ENCODE peak calls at places on chromosomes 13 and 19, in eight cellular contexts. S is ELR; L is mucosa of descending colon; Q is activated T-cell treated with anti-CD3 and anti-CD28 coated beads, Interleukin-2, amount 50 U/mL, for 48 hours; Y is left colon; W is AG09309; T is choroid plexus epithelial cell; J is NCI-H2029 treated with DMSO at 0.1 percent for 48 hours. O is an unnamed sample.

GRCh38 chr19:6556480-6556879 is 25.7 kb downstream of the TNFSF9 start:
- DNase-seq in T (peak), S (peak), W (no peak), Y (no peak), J (no peak), L (no peak), Q (no peak), O (no peak)

GRCh38 chr19:3135961-3136683 is at the start of gene GNA15:
- DNase-seq in Y (peak), L (peak), Q (peak), J (no peak), T (no peak), S (no peak), W (no peak), O (no peak)

GRCh38 chr19:50050406-50051223 is 24.8 kb downstream of the ZNF473 start:
- DNase-seq in S (peak), L (peak), J (peak), Q (peak), Y (peak), W (peak), T (peak), O (peak)

GRCh38 chr13:32134991-32135390 is 103.4 kb downstream of the FRY start:
- DNase-seq in W (no peak), Y (no peak), S (no peak), T (peak), L (no peak), J (no peak), Q (no peak), O (no peak)

GRCh38 chr13:104809483-104809882 is 1726.0 kb downstream of the EFNB2 start:
- DNase-seq in L (no peak), Y (no peak), J (no peak), S (no peak), Q (no peak), W (no peak), T (peak), O (no peak)

GRCh38 chr13:41945926-41946325 is 15.0 kb downstream of the VWA8 start:
- DNase-seq in J (no peak), T (no peak), Q (no peak), Y (no peak), S (no peak), W (no peak), L (no peak), O (no peak)

GRCh38 chr19:35509018-35509652 is 4.3 kb downstream of the DMKN start:
- DNase-seq in T (peak), L (peak), S (no peak), Q (peak), W (no peak), Y (peak), J (no peak), O (peak)

GRCh38 chr13:22736084-22736767 is 444.6 kb upstream of the SGCG start:
- DNase-seq in W (no peak), Y (no peak), Q (no peak), L (no peak), T (no peak), S (no peak), J (no peak), O (peak)

GRCh38 chr19:46860846-46861690 is at the start of gene ARHGAP35:
- DNase-seq in J (no peak), Y (peak), W (no peak), T (peak), L (peak), Q (peak), S (no peak), O (no peak)

GRCh38 chr19:3193256-3194062 is 7.7 kb downstream of the NCLN start:
- DNase-seq in T (no peak), J (no peak), Q (no peak), S (no peak), L (no peak), Y (no peak), W (no peak), O (no peak)

GRCh38 chr13:71964491-71965108 is 97.6 kb upstream of the DACH1 start:
- DNase-seq in T (no peak), Q (no peak), L (no peak), W (no peak), J (no peak), S (peak), Y (no peak), O (no peak)

GRCh38 chr13:64471916-64472315 is 2758.2 kb downstream of the PCDH9 start:
- DNase-seq in Q (no peak), L (no peak), W (peak), J (no peak), S (peak), T (peak), Y (no peak), O (peak)

GRCh38 chr13:67515895-67516294 is 285.8 kb upstream of the PCDH9 start:
- DNase-seq in Q (no peak), W (no peak), T (peak), J (no peak), Y (no peak), L (no peak), S (peak), O (peak)

GRCh38 chr19:30336290-30336689 is 35.9 kb upstream of the ZNF536 start:
- DNase-seq in W (no peak), S (no peak), L (no peak), Q (no peak), Y (peak), T (no peak), J (no peak), O (no peak)

GRCh38 chr19:43476606-43477005 is 11.2 kb upstream of the LYPD3 start:
- DNase-seq in J (no peak), Q (no peak), Y (no peak), S (peak), T (peak), L (no peak), W (peak), O (no peak)

GRCh38 chr13:108561152-108561551 is 68.3 kb upstream of the MYO16 start:
- DNase-seq in Y (no peak), W (no peak), T (no peak), S (no peak), L (no peak), Q (no peak), J (no peak), O (peak)

GRCh38 chr13:114026128-114026880 is 52.4 kb upstream of the C13orf46 start:
- DNase-seq in S (no peak), T (no peak), Q (no peak), Y (no peak), L (no peak), J (no peak), W (no peak), O (no peak)

GRCh38 chr19:41740415-41741243 is 14.7 kb upstream of the CEACAM6 start:
- DNase-seq in W (no peak), S (no peak), J (no peak), Y (no peak), Q (peak), T (no peak), L (no peak), O (no peak)

GRCh38 chr13:98905199-98905598 is 72.7 kb downstream of the DOCK9 start:
- DNase-seq in J (no peak), W (no peak), T (no peak), Q (no peak), L (no peak), Y (no peak), S (no peak), O (no peak)

GRCh38 chr19:45815501-45816216 is 551 bp upstream of the RSPH6A start:
- DNase-seq in T (no peak), W (no peak), L (no peak), Y (no peak), S (no peak), Q (no peak), J (no peak), O (no peak)

GRCh38 chr13:44790289-44790688 is 199.0 kb downstream of the NUFIP1 start:
- DNase-seq in Y (no peak), L (peak), S (no peak), J (no peak), Q (no peak), W (no peak), T (no peak), O (no peak)

GRCh38 chr13:38045278-38046048 is 175.9 kb upstream of the TRPC4 start:
- DNase-seq in Q (no peak), L (peak), T (peak), J (peak), W (no peak), S (peak), Y (no peak), O (peak)

GRCh38 chr19:10968527-10969081 is 7.8 kb downstream of the SMARCA4 start:
- DNase-seq in Q (no peak), W (no peak), L (peak), J (no peak), Y (peak), S (no peak), T (no peak), O (peak)

GRCh38 chr19:42269518-42270345 is 680 bp downstream of the CIC start:
- DNase-seq in T (no peak), L (peak), W (no peak), J (no peak), S (peak), Y (peak), Q (no peak), O (no peak)

GRCh38 chr13:77733674-77734073 is 36.2 kb downstream of the SLAIN1 start:
- DNase-seq in W (no peak), J (no peak), T (no peak), L (peak), Y (no peak), S (no peak), Q (no peak), O (no peak)

GRCh38 chr19:21668072-21668471 is 99.3 kb downstream of the ZNF100 start:
- DNase-seq in L (no peak), W (no peak), J (no peak), T (no peak), S (no peak), Q (no peak), Y (no peak), O (no peak)

GRCh38 chr13:73938375-73939070 is 195.7 kb downstream of the KLF12 start:
- DNase-seq in L (no peak), Y (no peak), T (peak), J (no peak), W (peak), S (peak), Q (no peak), O (peak)

GRCh38 chr19:41862445-41862986 is 2.5 kb downstream of the RPS19 start:
- DNase-seq in J (no peak), W (no peak), Y (no peak), L (no peak), S (no peak), Q (peak), T (no peak), O (no peak)

O was measured in DMS53.